ENCODE peak calls at places on chromosome 18, in nine cellular contexts. W is HTR-8/SVneo, D is GM23248, K is epithelial cell of proximal tubule, I is posterior cingulate gyrus, N is astrocyte of the spinal cord, Z is COLO829, A is T-helper 17 cell, R is PC-9. J is an unnamed sample.

GRCh38 chr18:52536039-52536438 is 196.0 kb downstream of the DCC start:
- DNase-seq in K (no peak), Z (no peak), N (no peak), W (no peak), I (no peak), A (no peak), R (no peak), D (no peak), J (no peak)

GRCh38 chr18:22457552-22457951 is 39.8 kb upstream of the CTAGE1 start:
- DNase-seq in K (no peak), A (no peak), Z (no peak), D (no peak), W (no peak), I (no peak), N (no peak), R (no peak), J (no peak)

GRCh38 chr18:23609390-23610008 is 23.2 kb upstream of the NPC1 start:
- DNase-seq in K (no peak), I (no peak), N (no peak), D (no peak), Z (no peak), R (peak), A (no peak), W (no peak), J (no peak)

GRCh38 chr18:50192903-50193795 is 1.8 kb downstream of the MYO5B start:
- DNase-seq in R (no peak), I (no peak), K (no peak), N (no peak), A (no peak), D (no peak), W (no peak), Z (no peak), J (no peak)

GRCh38 chr18:3046216-3046808 is 33.4 kb upstream of the LPIN2 start:
- DNase-seq in D (no peak), A (no peak), W (no peak), K (no peak), N (no peak), Z (no peak), R (no peak), I (peak), J (no peak)

GRCh38 chr18:42706029-42706608 is 409.4 kb downstream of the RIT2 start:
- DNase-seq in Z (no peak), I (peak), D (no peak), R (no peak), W (no peak), N (no peak), A (no peak), K (no peak), J (no peak)

GRCh38 chr18:76437910-76438309 is 57.1 kb downstream of the ZNF516 start:
- DNase-seq in Z (no peak), W (no peak), R (no peak), K (no peak), D (no peak), N (no peak), A (no peak), I (no peak), J (no peak)

GRCh38 chr18:37385846-37386435 is 179.7 kb downstream of the CELF4 start:
- DNase-seq in K (no peak), A (no peak), W (peak), Z (peak), R (no peak), N (peak), D (peak), I (no peak), J (peak)

GRCh38 chr18:51017140-51017874 is 12.7 kb upstream of the SMAD4 start:
- DNase-seq in Z (no peak), A (no peak), R (no peak), N (peak), K (no peak), W (no peak), D (no peak), I (peak), J (no peak)

GRCh38 chr18:43396266-43396665 is 119.0 kb upstream of the SYT4 start:
- DNase-seq in W (no peak), D (peak), N (peak), A (no peak), I (no peak), K (no peak), R (no peak), Z (peak), J (peak)

GRCh38 chr18:11408555-11408954 is 200.8 kb upstream of the SLC35G4 start:
- DNase-seq in N (no peak), R (no peak), I (no peak), W (no peak), D (no peak), Z (peak), K (no peak), A (no peak), J (no peak)

GRCh38 chr18:48940854-48941531 is 9.8 kb downstream of the SMAD7 start:
- DNase-seq in R (no peak), Z (no peak), N (no peak), A (peak), I (peak), D (no peak), W (no peak), K (no peak), J (no peak)

J was measured in iris pigment epithelial cell.